ENCODE peak calls at places on chromosome 5, in seven cellular contexts. One of them, this sample, is unnamed.

GRCh38 chr5:16741007-16741406 is 124.2 kb upstream of the RETREG1 start:
- DNase-seq in GM03348: peak; percentile 24
- DNase-seq in NCI-H345: no peak
- DNase-seq in colonic mucosa: no peak
- DNase-seq in amniotic epithelial cell: peak; percentile 92
- DNase-seq in Kasumi-1: no peak
- DNase-seq in stimulated activated CD8-positive, alpha-beta memory T cell treated with anti-CD3 and anti-CD28 coated beads, Interleukin-7, amount 100 ng/mL, for 1 hour: no peak
- DNase-seq in this sample: peak; percentile 71

GRCh38 chr5:43482490-43483064 is 1.1 kb downstream of the TMEM267 start:
- DNase-seq in NCI-H345: no peak
- DNase-seq in amniotic epithelial cell: no peak
- DNase-seq in Kasumi-1: peak; percentile 12
- DNase-seq in colonic mucosa: no peak
- DNase-seq in GM03348: peak; percentile 58
- DNase-seq in stimulated activated CD8-positive, alpha-beta memory T cell treated with anti-CD3 and anti-CD28 coated beads, Interleukin-7, amount 100 ng/mL, for 1 hour: no peak
- DNase-seq in this sample: no peak

GRCh38 chr5:9766581-9766980 is 136.4 kb upstream of the TAS2R1 start:
- DNase-seq in colonic mucosa: no peak
- DNase-seq in amniotic epithelial cell: peak; percentile 45
- DNase-seq in Kasumi-1: no peak
- DNase-seq in GM03348: peak; percentile 30
- DNase-seq in NCI-H345: no peak
- DNase-seq in stimulated activated CD8-positive, alpha-beta memory T cell treated with anti-CD3 and anti-CD28 coated beads, Interleukin-7, amount 100 ng/mL, for 1 hour: no peak
- DNase-seq in this sample: no peak

GRCh38 chr5:5473224-5473623 is 50.7 kb downstream of the ICE1 start:
- DNase-seq in colonic mucosa: no peak
- DNase-seq in amniotic epithelial cell: peak; percentile 45
- DNase-seq in NCI-H345: no peak
- DNase-seq in GM03348: peak; percentile 23
- DNase-seq in stimulated activated CD8-positive, alpha-beta memory T cell treated with anti-CD3 and anti-CD28 coated beads, Interleukin-7, amount 100 ng/mL, for 1 hour: no peak
- DNase-seq in Kasumi-1: no peak
- DNase-seq in this sample: no peak

GRCh38 chr5:56037531-56038010 is 42.8 kb upstream of the IL6ST start:
- DNase-seq in stimulated activated CD8-positive, alpha-beta memory T cell treated with anti-CD3 and anti-CD28 coated beads, Interleukin-7, amount 100 ng/mL, for 1 hour: no peak
- DNase-seq in GM03348: no peak
- DNase-seq in colonic mucosa: no peak
- DNase-seq in amniotic epithelial cell: no peak
- DNase-seq in Kasumi-1: no peak
- DNase-seq in NCI-H345: no peak
- DNase-seq in this sample: no peak

GRCh38 chr5:61370496-61370895 is 38.4 kb downstream of the ZSWIM6 start:
- DNase-seq in colonic mucosa: peak; percentile 63
- DNase-seq in stimulated activated CD8-positive, alpha-beta memory T cell treated with anti-CD3 and anti-CD28 coated beads, Interleukin-7, amount 100 ng/mL, for 1 hour: no peak
- DNase-seq in GM03348: no peak
- DNase-seq in amniotic epithelial cell: no peak
- DNase-seq in NCI-H345: no peak
- DNase-seq in Kasumi-1: no peak
- DNase-seq in this sample: no peak

GRCh38 chr5:7815757-7816534 is 35.0 kb downstream of the CFAP90 start:
- DNase-seq in colonic mucosa: peak; percentile 76
- DNase-seq in NCI-H345: no peak
- DNase-seq in stimulated activated CD8-positive, alpha-beta memory T cell treated with anti-CD3 and anti-CD28 coated beads, Interleukin-7, amount 100 ng/mL, for 1 hour: peak; percentile 5
- DNase-seq in amniotic epithelial cell: peak; percentile 40
- DNase-seq in Kasumi-1: peak; percentile 94
- DNase-seq in GM03348: peak; percentile 91
- DNase-seq in this sample: peak; percentile 73

GRCh38 chr5:180804129-180804601 is 1.6 kb upstream of the MGAT1 start:
- DNase-seq in stimulated activated CD8-positive, alpha-beta memory T cell treated with anti-CD3 and anti-CD28 coated beads, Interleukin-7, amount 100 ng/mL, for 1 hour: no peak
- DNase-seq in colonic mucosa: no peak
- DNase-seq in amniotic epithelial cell: no peak
- DNase-seq in Kasumi-1: no peak
- DNase-seq in GM03348: no peak
- DNase-seq in NCI-H345: no peak
- DNase-seq in this sample: no peak

GRCh38 chr5:155260798-155261197 is 247.2 kb downstream of the KIF4B start:
- DNase-seq in NCI-H345: peak; percentile 36
- DNase-seq in colonic mucosa: no peak
- DNase-seq in amniotic epithelial cell: no peak
- DNase-seq in Kasumi-1: peak; percentile 10
- DNase-seq in stimulated activated CD8-positive, alpha-beta memory T cell treated with anti-CD3 and anti-CD28 coated beads, Interleukin-7, amount 100 ng/mL, for 1 hour: no peak
- DNase-seq in GM03348: no peak
- DNase-seq in this sample: no peak

GRCh38 chr5:177249761-177250537 is 53.6 kb downstream of the RAB24 start:
- DNase-seq in Kasumi-1: no peak
- DNase-seq in GM03348: no peak
- DNase-seq in colonic mucosa: no peak
- DNase-seq in stimulated activated CD8-positive, alpha-beta memory T cell treated with anti-CD3 and anti-CD28 coated beads, Interleukin-7, amount 100 ng/mL, for 1 hour: no peak
- DNase-seq in amniotic epithelial cell: no peak
- DNase-seq in NCI-H345: no peak
- DNase-seq in this sample: no peak

GRCh38 chr5:122985006-122985700 is 51.4 kb downstream of the PPIC start:
- DNase-seq in NCI-H345: no peak
- DNase-seq in GM03348: no peak
- DNase-seq in colonic mucosa: no peak
- DNase-seq in stimulated activated CD8-positive, alpha-beta memory T cell treated with anti-CD3 and anti-CD28 coated beads, Interleukin-7, amount 100 ng/mL, for 1 hour: no peak
- DNase-seq in amniotic epithelial cell: peak; percentile 17
- DNase-seq in Kasumi-1: no peak
- DNase-seq in this sample: no peak

GRCh38 chr5:84725946-84726570 is 341.4 kb upstream of the EDIL3 start:
- DNase-seq in stimulated activated CD8-positive, alpha-beta memory T cell treated with anti-CD3 and anti-CD28 coated beads, Interleukin-7, amount 100 ng/mL, for 1 hour: no peak
- DNase-seq in NCI-H345: no peak
- DNase-seq in GM03348: no peak
- DNase-seq in Kasumi-1: no peak
- DNase-seq in colonic mucosa: no peak
- DNase-seq in amniotic epithelial cell: no peak
- DNase-seq in this sample: no peak

GRCh38 chr5:158765407-158765806 is 334.3 kb downstream of the EBF1 start:
- DNase-seq in Kasumi-1: no peak
- DNase-seq in colonic mucosa: no peak
- DNase-seq in NCI-H345: no peak
- DNase-seq in GM03348: no peak
- DNase-seq in amniotic epithelial cell: no peak
- DNase-seq in stimulated activated CD8-positive, alpha-beta memory T cell treated with anti-CD3 and anti-CD28 coated beads, Interleukin-7, amount 100 ng/mL, for 1 hour: no peak
- DNase-seq in this sample: no peak

GRCh38 chr5:159040181-159040580 is 59.5 kb downstream of the EBF1 start:
- DNase-seq in GM03348: no peak
- DNase-seq in Kasumi-1: no peak
- DNase-seq in stimulated activated CD8-positive, alpha-beta memory T cell treated with anti-CD3 and anti-CD28 coated beads, Interleukin-7, amount 100 ng/mL, for 1 hour: no peak
- DNase-seq in amniotic epithelial cell: no peak
- DNase-seq in NCI-H345: no peak
- DNase-seq in colonic mucosa: no peak
- DNase-seq in this sample: no peak

GRCh38 chr5:112228672-112229071 is 190.4 kb downstream of the EPB41L4A start:
- DNase-seq in GM03348: peak; percentile 74
- DNase-seq in stimulated activated CD8-positive, alpha-beta memory T cell treated with anti-CD3 and anti-CD28 coated beads, Interleukin-7, amount 100 ng/mL, for 1 hour: no peak
- DNase-seq in colonic mucosa: peak; percentile 90
- DNase-seq in amniotic epithelial cell: peak; percentile 11
- DNase-seq in Kasumi-1: no peak
- DNase-seq in NCI-H345: no peak
- DNase-seq in this sample: peak; percentile 87

GRCh38 chr5:15385037-15385436 is 114.9 kb upstream of the FBXL7 start:
- DNase-seq in NCI-H345: no peak
- DNase-seq in stimulated activated CD8-positive, alpha-beta memory T cell treated with anti-CD3 and anti-CD28 coated beads, Interleukin-7, amount 100 ng/mL, for 1 hour: no peak
- DNase-seq in GM03348: no peak
- DNase-seq in amniotic epithelial cell: no peak
- DNase-seq in colonic mucosa: no peak
- DNase-seq in Kasumi-1: no peak
- DNase-seq in this sample: no peak

This sample was measured in prostate gland.